ENCODE peak calls at places on chromosomes 12 and 14, in seven cellular contexts. One of them, this sample, is unnamed.

GRCh38 chr14:23483216-23483854 is 13.8 kb downstream of the NGDN start:
- DNase-seq in heart left ventricle: no peak
- DNase-seq in IMR-90: peak
- DNase-seq in gastrocnemius medialis: no peak
- DNase-seq in transverse colon: no peak
- DNase-seq in esophagus muscularis mucosa: no peak
- DNase-seq in breast epithelium: no peak
- DNase-seq in this sample: peak

GRCh38 chr14:58898655-58899316 is 261.0 kb downstream of the DACT1 start:
- DNase-seq in transverse colon: no peak
- DNase-seq in gastrocnemius medialis: no peak
- DNase-seq in heart left ventricle: no peak
- DNase-seq in esophagus muscularis mucosa: no peak
- DNase-seq in breast epithelium: no peak
- DNase-seq in IMR-90: peak
- DNase-seq in this sample: no peak

GRCh38 chr12:122199484-122200355 is 3.8 kb upstream of the B3GNT4 start:
- DNase-seq in gastrocnemius medialis: no peak
- DNase-seq in esophagus muscularis mucosa: no peak
- DNase-seq in heart left ventricle: no peak
- DNase-seq in breast epithelium: no peak
- DNase-seq in IMR-90: no peak
- DNase-seq in transverse colon: no peak
- DNase-seq in this sample: no peak

GRCh38 chr12:106682594-106683234 is 91.8 kb upstream of the RIC8B start:
- DNase-seq in gastrocnemius medialis: no peak
- DNase-seq in esophagus muscularis mucosa: peak
- DNase-seq in transverse colon: no peak
- DNase-seq in breast epithelium: no peak
- DNase-seq in heart left ventricle: no peak
- DNase-seq in IMR-90: peak
- DNase-seq in this sample: no peak

GRCh38 chr14:49991491-49991890 is 98.6 kb downstream of the ARF6 start:
- DNase-seq in heart left ventricle: no peak
- DNase-seq in esophagus muscularis mucosa: no peak
- DNase-seq in breast epithelium: no peak
- DNase-seq in transverse colon: no peak
- DNase-seq in IMR-90: no peak
- DNase-seq in gastrocnemius medialis: no peak
- DNase-seq in this sample: no peak

GRCh38 chr14:20836668-20837338 is 34.2 kb upstream of the RNASE1 start:
- DNase-seq in IMR-90: peak
- DNase-seq in esophagus muscularis mucosa: no peak
- DNase-seq in transverse colon: no peak
- DNase-seq in heart left ventricle: no peak
- DNase-seq in gastrocnemius medialis: no peak
- DNase-seq in breast epithelium: no peak
- DNase-seq in this sample: peak

GRCh38 chr14:100534528-100535286 is 52.5 kb downstream of the BEGAIN start:
- DNase-seq in gastrocnemius medialis: peak
- DNase-seq in transverse colon: peak
- DNase-seq in breast epithelium: peak
- DNase-seq in heart left ventricle: no peak
- DNase-seq in IMR-90: no peak
- DNase-seq in esophagus muscularis mucosa: peak
- DNase-seq in this sample: peak

GRCh38 chr14:78254911-78255431 is 84.8 kb downstream of the NRXN3 start:
- DNase-seq in IMR-90: no peak
- DNase-seq in gastrocnemius medialis: no peak
- DNase-seq in esophagus muscularis mucosa: no peak
- DNase-seq in heart left ventricle: no peak
- DNase-seq in transverse colon: no peak
- DNase-seq in breast epithelium: no peak
- DNase-seq in this sample: no peak

GRCh38 chr12:47828967-47829482 is 9.3 kb upstream of the HDAC7 start:
- DNase-seq in esophagus muscularis mucosa: no peak
- DNase-seq in gastrocnemius medialis: peak
- DNase-seq in IMR-90: peak
- DNase-seq in breast epithelium: peak
- DNase-seq in heart left ventricle: peak
- DNase-seq in transverse colon: peak
- DNase-seq in this sample: peak

GRCh38 chr14:44981198-44981597 is 19.2 kb downstream of the TOGARAM1 start:
- DNase-seq in IMR-90: no peak
- DNase-seq in heart left ventricle: no peak
- DNase-seq in breast epithelium: no peak
- DNase-seq in gastrocnemius medialis: no peak
- DNase-seq in esophagus muscularis mucosa: no peak
- DNase-seq in transverse colon: no peak
- DNase-seq in this sample: no peak

GRCh38 chr14:61438860-61439765 is 117.7 kb downstream of the PRKCH start:
- DNase-seq in transverse colon: peak
- DNase-seq in heart left ventricle: no peak
- DNase-seq in esophagus muscularis mucosa: peak
- DNase-seq in IMR-90: peak
- DNase-seq in gastrocnemius medialis: peak
- DNase-seq in breast epithelium: peak
- DNase-seq in this sample: peak

DNA sequence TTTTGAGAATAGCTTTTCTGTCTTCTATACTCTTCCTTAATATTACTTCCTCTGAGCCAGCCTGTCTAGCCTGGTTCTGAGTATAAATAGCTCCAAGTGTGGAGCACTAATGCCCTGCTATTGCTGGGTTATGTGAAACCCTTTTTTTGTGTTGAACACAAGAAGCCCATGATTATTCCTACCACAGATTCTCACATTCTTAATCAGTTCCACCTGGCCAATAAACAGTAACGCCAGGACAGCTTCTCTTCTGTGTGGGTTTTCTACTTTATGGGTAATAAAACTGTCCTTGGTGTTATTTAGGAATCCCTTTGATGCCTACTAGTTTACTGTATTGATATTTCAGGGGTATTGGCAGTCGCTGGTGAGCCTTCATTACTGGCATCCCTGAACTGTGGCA is 48.9 kb upstream of the LRIG3 start:
- DNase-seq in gastrocnemius medialis: no peak
- DNase-seq in esophagus muscularis mucosa: no peak
- DNase-seq in heart left ventricle: no peak
- DNase-seq in IMR-90: no peak
- DNase-seq in breast epithelium: no peak
- DNase-seq in transverse colon: no peak
- DNase-seq in this sample: no peak
- TF ChIP-seq POLR2A in gastrocnemius medialis: no peak
- TF ChIP-seq POLR2A in esophagus muscularis mucosa: no peak
- TF ChIP-seq POLR2A in heart left ventricle: no peak
- TF ChIP-seq POLR2A in IMR-90: no peak
- TF ChIP-seq POLR2A in breast epithelium: no peak
- TF ChIP-seq POLR2A in transverse colon: no peak
- TF ChIP-seq POLR2A in this sample: no peak

DNA sequence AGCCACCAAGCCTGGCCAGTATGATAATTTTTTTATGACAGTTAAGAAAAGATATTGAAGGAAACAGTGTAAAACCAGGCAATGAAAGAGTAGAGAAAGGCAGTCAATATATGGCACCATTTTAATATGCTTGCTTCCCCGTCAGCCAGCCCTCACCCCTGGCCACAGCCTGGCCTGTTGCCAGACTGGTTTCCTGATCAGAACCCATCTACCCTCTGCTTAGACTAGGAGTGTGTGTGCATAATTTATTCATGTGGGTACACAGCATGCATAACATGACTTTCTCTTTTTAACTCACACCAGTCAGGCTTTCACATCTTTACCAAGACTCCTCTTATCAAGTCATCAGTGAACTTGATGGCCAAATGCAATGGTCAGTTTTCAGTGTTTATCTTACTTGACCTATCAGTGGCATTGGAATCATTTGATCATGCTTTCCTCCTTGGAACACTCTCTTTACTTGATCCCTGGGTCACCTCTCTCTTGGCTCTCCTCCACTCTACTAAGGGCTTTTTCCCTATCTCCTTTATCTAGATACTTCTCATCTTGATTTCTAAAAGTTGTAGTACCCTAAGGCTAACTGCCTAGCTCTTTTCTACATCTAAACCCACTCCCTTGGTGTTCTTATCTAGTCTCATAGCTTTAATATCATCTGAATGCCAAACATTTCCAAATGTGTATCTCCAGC is 10.0 kb upstream of the GPR19 start:
- DNase-seq in transverse colon: peak
- DNase-seq in breast epithelium: no peak
- DNase-seq in heart left ventricle: no peak
- DNase-seq in IMR-90: no peak
- DNase-seq in esophagus muscularis mucosa: no peak
- DNase-seq in gastrocnemius medialis: no peak
- DNase-seq in this sample: no peak
- TF ChIP-seq POLR2A in transverse colon: no peak
- TF ChIP-seq POLR2A in breast epithelium: no peak
- TF ChIP-seq POLR2A in heart left ventricle: no peak
- TF ChIP-seq POLR2A in IMR-90: no peak
- TF ChIP-seq POLR2A in esophagus muscularis mucosa: no peak
- TF ChIP-seq POLR2A in gastrocnemius medialis: no peak
- TF ChIP-seq POLR2A in this sample: no peak

GRCh38 chr14:77025744-77026165 is 2.8 kb downstream of the IRF2BPL start:
- DNase-seq in transverse colon: no peak
- DNase-seq in IMR-90: no peak
- DNase-seq in gastrocnemius medialis: peak
- DNase-seq in breast epithelium: no peak
- DNase-seq in esophagus muscularis mucosa: no peak
- DNase-seq in heart left ventricle: no peak
- DNase-seq in this sample: no peak

GRCh38 chr14:77026166-77026929 is 2.2 kb downstream of the IRF2BPL start:
- DNase-seq in heart left ventricle: no peak
- DNase-seq in transverse colon: no peak
- DNase-seq in esophagus muscularis mucosa: no peak
- DNase-seq in gastrocnemius medialis: peak
- DNase-seq in IMR-90: peak
- DNase-seq in breast epithelium: no peak
- DNase-seq in this sample: no peak

GRCh38 chr14:77026930-77027537 is 1.5 kb downstream of the IRF2BPL start:
- DNase-seq in transverse colon: no peak
- DNase-seq in heart left ventricle: peak
- DNase-seq in gastrocnemius medialis: no peak
- DNase-seq in breast epithelium: no peak
- DNase-seq in IMR-90: peak
- DNase-seq in esophagus muscularis mucosa: no peak
- DNase-seq in this sample: no peak

GRCh38 chr14:77028384-77029246 is at the start of gene IRF2BPL:
- DNase-seq in heart left ventricle: peak
- DNase-seq in transverse colon: peak
- DNase-seq in esophagus muscularis mucosa: peak
- DNase-seq in breast epithelium: peak
- DNase-seq in gastrocnemius medialis: peak
- DNase-seq in IMR-90: peak
- DNase-seq in this sample: peak

DNA sequence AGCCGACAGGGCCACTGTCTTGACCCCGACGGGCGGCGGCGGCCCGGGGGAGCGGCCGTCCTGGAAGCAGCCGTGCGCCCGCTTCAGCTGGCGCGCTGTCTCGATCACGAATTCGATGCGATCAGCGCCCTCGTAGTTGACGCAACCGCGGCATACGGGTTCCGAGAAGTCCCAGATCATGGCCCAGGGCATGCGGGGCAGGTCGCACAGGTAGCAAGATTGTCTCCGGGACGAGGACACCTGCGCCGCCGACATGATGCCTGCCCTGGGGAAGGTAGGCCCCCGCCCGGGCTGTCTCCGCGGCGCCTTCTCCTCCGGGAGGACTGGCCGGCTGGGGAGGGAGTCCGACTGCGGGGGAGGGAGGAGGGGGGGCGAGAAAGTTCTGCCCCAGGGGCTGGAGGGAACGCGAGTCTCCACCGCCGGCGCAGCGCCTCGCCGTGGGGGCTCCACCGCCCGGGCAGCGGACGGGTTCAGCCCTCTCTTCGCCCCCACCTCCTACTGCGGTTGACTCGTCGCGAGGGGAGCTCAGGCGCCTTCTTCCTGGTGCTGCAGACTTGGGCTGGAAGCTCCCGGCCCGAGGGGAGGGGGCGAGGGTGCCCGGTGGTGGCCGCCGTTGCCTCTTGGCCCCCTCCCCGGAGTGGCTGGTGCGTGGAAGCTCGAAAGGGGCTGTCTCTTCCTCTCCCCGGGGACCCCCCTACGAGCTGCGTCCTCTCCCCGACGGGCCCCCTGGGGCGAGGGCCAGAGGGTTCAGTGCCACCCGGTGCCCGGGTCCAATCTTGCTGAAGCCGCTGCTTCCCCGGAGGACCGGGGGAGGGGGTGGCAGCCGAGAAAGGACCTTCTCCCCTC is 747 bp downstream of the IRF2BPL start:
- DNase-seq in gastrocnemius medialis: peak
- DNase-seq in transverse colon: peak
- DNase-seq in breast epithelium: peak
- DNase-seq in IMR-90: peak
- DNase-seq in esophagus muscularis mucosa: no peak
- DNase-seq in heart left ventricle: peak
- DNase-seq in this sample: no peak
- TF ChIP-seq POLR2A in gastrocnemius medialis: peak
- TF ChIP-seq POLR2A in transverse colon: peak
- TF ChIP-seq POLR2A in breast epithelium: no peak
- TF ChIP-seq POLR2A in IMR-90: no peak
- TF ChIP-seq POLR2A in esophagus muscularis mucosa: peak
- TF ChIP-seq POLR2A in heart left ventricle: no peak
- TF ChIP-seq POLR2A in this sample: no peak

GRCh38 chr12:24899503-24900098 is 49.3 kb downstream of the BCAT1 start:
- DNase-seq in esophagus muscularis mucosa: no peak
- DNase-seq in heart left ventricle: no peak
- DNase-seq in breast epithelium: no peak
- DNase-seq in IMR-90: no peak
- DNase-seq in gastrocnemius medialis: no peak
- DNase-seq in transverse colon: no peak
- DNase-seq in this sample: no peak

GRCh38 chr12:24902521-24903304 is 46.2 kb downstream of the BCAT1 start:
- DNase-seq in IMR-90: no peak
- DNase-seq in transverse colon: no peak
- DNase-seq in esophagus muscularis mucosa: no peak
- DNase-seq in breast epithelium: no peak
- DNase-seq in gastrocnemius medialis: no peak
- DNase-seq in heart left ventricle: no peak
- DNase-seq in this sample: no peak

GRCh38 chr12:24903305-24904088 is 45.4 kb downstream of the BCAT1 start:
- DNase-seq in gastrocnemius medialis: no peak
- DNase-seq in breast epithelium: no peak
- DNase-seq in transverse colon: no peak
- DNase-seq in heart left ventricle: no peak
- DNase-seq in esophagus muscularis mucosa: no peak
- DNase-seq in IMR-90: no peak
- DNase-seq in this sample: no peak

GRCh38 chr12:24904871-24905270 is 44.0 kb downstream of the BCAT1 start:
- DNase-seq in gastrocnemius medialis: no peak
- DNase-seq in heart left ventricle: no peak
- DNase-seq in esophagus muscularis mucosa: peak
- DNase-seq in IMR-90: no peak
- DNase-seq in transverse colon: no peak
- DNase-seq in breast epithelium: no peak
- DNase-seq in this sample: no peak

DNA sequence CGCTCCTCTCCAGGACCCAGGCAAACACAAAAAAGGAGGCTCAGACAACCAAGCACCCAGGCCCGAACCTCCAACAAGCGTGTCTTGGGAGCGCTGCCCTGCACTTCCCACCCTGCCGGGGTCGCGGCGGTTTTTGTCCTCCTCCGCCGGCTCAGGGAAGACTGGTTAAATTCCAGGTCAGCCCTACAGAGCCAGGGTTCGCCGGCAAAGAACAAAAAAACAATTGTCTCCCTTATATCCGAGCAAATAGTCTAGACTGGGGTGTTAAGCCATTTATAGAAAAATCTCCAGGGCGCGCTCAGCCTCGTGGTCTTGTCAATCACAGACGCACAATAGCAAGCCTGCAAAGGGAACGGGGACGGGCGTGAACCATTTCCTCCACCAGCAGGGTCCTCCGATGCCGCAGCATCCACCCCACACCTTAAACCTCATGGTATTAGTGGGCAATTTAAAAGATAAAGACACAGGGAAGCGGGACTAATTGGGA is 46.9 kb downstream of the BCAT1 start:
- DNase-seq in heart left ventricle: no peak
- DNase-seq in breast epithelium: no peak
- DNase-seq in gastrocnemius medialis: no peak
- DNase-seq in esophagus muscularis mucosa: no peak
- DNase-seq in transverse colon: no peak
- DNase-seq in IMR-90: no peak
- DNase-seq in this sample: no peak
- TF ChIP-seq POLR2A in heart left ventricle: no peak
- TF ChIP-seq POLR2A in breast epithelium: no peak
- TF ChIP-seq POLR2A in gastrocnemius medialis: no peak
- TF ChIP-seq POLR2A in esophagus muscularis mucosa: no peak
- TF ChIP-seq POLR2A in transverse colon: no peak
- TF ChIP-seq POLR2A in IMR-90: no peak
- TF ChIP-seq POLR2A in this sample: no peak

This sample was measured in H54.